ENCODE peak calls at places on chromosomes 16 and 17, in ten cellular contexts. One of them, this sample, is unnamed.
A peak's percentile ranks its signal among the peaks of the same experiment; 100 is the strongest.

GRCh38 chr17:45316271-45317112 is at the start of gene MAP3K14:
- DNase-seq in NCI-H146: peak; percentile 82
- DNase-seq in HEK293T: peak; percentile 56
- DNase-seq in activated naive CD8-positive, alpha-beta T cell treated with anti-CD3 and anti-CD28 coated beads, Interleukin-2, amount 50 U/mL, for 16 hours: peak; percentile 8
- DNase-seq in stimulated activated naive B cell treated with anti-CD40 and anti-IgM and Interleukin-4, amounts not matched to agents 10 μg/mL and 1 μg/mL and 100 μg/mL, for 72 hours: peak; percentile 52
- DNase-seq in choroid plexus epithelial cell: peak; percentile 74
- DNase-seq in ACHN: peak; percentile 64
- DNase-seq in GM12892: peak; percentile 53
- DNase-seq in activated naive CD4-positive, alpha-beta T cell: peak; percentile 52
- DNase-seq in T-helper 9 cell: peak; percentile 56
- DNase-seq in this sample: peak; percentile 92

GRCh38 chr16:30710971-30711370 is 12.0 kb downstream of the SRCAP start:
- DNase-seq in GM12892: no peak
- DNase-seq in ACHN: no peak
- DNase-seq in choroid plexus epithelial cell: no peak
- DNase-seq in activated naive CD4-positive, alpha-beta T cell: no peak
- DNase-seq in T-helper 9 cell: no peak
- DNase-seq in stimulated activated naive B cell treated with anti-CD40 and anti-IgM and Interleukin-4, amounts not matched to agents 10 μg/mL and 1 μg/mL and 100 μg/mL, for 72 hours: no peak
- DNase-seq in NCI-H146: no peak
- DNase-seq in activated naive CD8-positive, alpha-beta T cell treated with anti-CD3 and anti-CD28 coated beads, Interleukin-2, amount 50 U/mL, for 16 hours: no peak
- DNase-seq in HEK293T: no peak
- DNase-seq in this sample: no peak

GRCh38 chr17:13671771-13672170 is 70.0 kb upstream of the HS3ST3A1 start:
- DNase-seq in GM12892: no peak
- DNase-seq in ACHN: no peak
- DNase-seq in choroid plexus epithelial cell: peak; percentile 51
- DNase-seq in NCI-H146: no peak
- DNase-seq in HEK293T: no peak
- DNase-seq in T-helper 9 cell: no peak
- DNase-seq in activated naive CD4-positive, alpha-beta T cell: no peak
- DNase-seq in stimulated activated naive B cell treated with anti-CD40 and anti-IgM and Interleukin-4, amounts not matched to agents 10 μg/mL and 1 μg/mL and 100 μg/mL, for 72 hours: no peak
- DNase-seq in activated naive CD8-positive, alpha-beta T cell treated with anti-CD3 and anti-CD28 coated beads, Interleukin-2, amount 50 U/mL, for 16 hours: no peak
- DNase-seq in this sample: no peak

GRCh38 chr16:88461291-88462269 is 8.5 kb downstream of the ZFPM1 start:
- DNase-seq in ACHN: no peak
- DNase-seq in stimulated activated naive B cell treated with anti-CD40 and anti-IgM and Interleukin-4, amounts not matched to agents 10 μg/mL and 1 μg/mL and 100 μg/mL, for 72 hours: no peak
- DNase-seq in activated naive CD4-positive, alpha-beta T cell: no peak
- DNase-seq in choroid plexus epithelial cell: peak; percentile 76
- DNase-seq in GM12892: no peak
- DNase-seq in activated naive CD8-positive, alpha-beta T cell treated with anti-CD3 and anti-CD28 coated beads, Interleukin-2, amount 50 U/mL, for 16 hours: no peak
- DNase-seq in HEK293T: peak; percentile 35
- DNase-seq in T-helper 9 cell: no peak
- DNase-seq in NCI-H146: peak; percentile 33
- DNase-seq in this sample: peak; percentile 69

GRCh38 chr16:76385831-76386230 is 108.6 kb downstream of the CNTNAP4 start:
- DNase-seq in T-helper 9 cell: no peak
- DNase-seq in choroid plexus epithelial cell: no peak
- DNase-seq in stimulated activated naive B cell treated with anti-CD40 and anti-IgM and Interleukin-4, amounts not matched to agents 10 μg/mL and 1 μg/mL and 100 μg/mL, for 72 hours: no peak
- DNase-seq in activated naive CD8-positive, alpha-beta T cell treated with anti-CD3 and anti-CD28 coated beads, Interleukin-2, amount 50 U/mL, for 16 hours: no peak
- DNase-seq in HEK293T: no peak
- DNase-seq in activated naive CD4-positive, alpha-beta T cell: no peak
- DNase-seq in GM12892: no peak
- DNase-seq in ACHN: no peak
- DNase-seq in NCI-H146: no peak
- DNase-seq in this sample: no peak

GRCh38 chr17:82235775-82236141 is 6.9 kb downstream of the SLC16A3 start:
- DNase-seq in activated naive CD8-positive, alpha-beta T cell treated with anti-CD3 and anti-CD28 coated beads, Interleukin-2, amount 50 U/mL, for 16 hours: no peak
- DNase-seq in ACHN: peak; percentile 27
- DNase-seq in T-helper 9 cell: no peak
- DNase-seq in stimulated activated naive B cell treated with anti-CD40 and anti-IgM and Interleukin-4, amounts not matched to agents 10 μg/mL and 1 μg/mL and 100 μg/mL, for 72 hours: no peak
- DNase-seq in choroid plexus epithelial cell: no peak
- DNase-seq in NCI-H146: no peak
- DNase-seq in activated naive CD4-positive, alpha-beta T cell: no peak
- DNase-seq in HEK293T: no peak
- DNase-seq in GM12892: no peak
- DNase-seq in this sample: peak; percentile 63

GRCh38 chr17:81390029-81390428 is 5.2 kb upstream of the BAHCC1 start:
- DNase-seq in choroid plexus epithelial cell: no peak
- DNase-seq in HEK293T: no peak
- DNase-seq in T-helper 9 cell: no peak
- DNase-seq in ACHN: no peak
- DNase-seq in GM12892: no peak
- DNase-seq in activated naive CD4-positive, alpha-beta T cell: no peak
- DNase-seq in NCI-H146: no peak
- DNase-seq in stimulated activated naive B cell treated with anti-CD40 and anti-IgM and Interleukin-4, amounts not matched to agents 10 μg/mL and 1 μg/mL and 100 μg/mL, for 72 hours: no peak
- DNase-seq in activated naive CD8-positive, alpha-beta T cell treated with anti-CD3 and anti-CD28 coated beads, Interleukin-2, amount 50 U/mL, for 16 hours: no peak
- DNase-seq in this sample: no peak

GRCh38 chr16:2404099-2404498 is 25.1 kb upstream of the CCNF start:
- DNase-seq in stimulated activated naive B cell treated with anti-CD40 and anti-IgM and Interleukin-4, amounts not matched to agents 10 μg/mL and 1 μg/mL and 100 μg/mL, for 72 hours: no peak
- DNase-seq in GM12892: no peak
- DNase-seq in T-helper 9 cell: no peak
- DNase-seq in choroid plexus epithelial cell: no peak
- DNase-seq in HEK293T: no peak
- DNase-seq in activated naive CD8-positive, alpha-beta T cell treated with anti-CD3 and anti-CD28 coated beads, Interleukin-2, amount 50 U/mL, for 16 hours: no peak
- DNase-seq in NCI-H146: no peak
- DNase-seq in ACHN: no peak
- DNase-seq in activated naive CD4-positive, alpha-beta T cell: no peak
- DNase-seq in this sample: no peak

GRCh38 chr16:381788-382717 is at the start of gene PGAP6:
- DNase-seq in ACHN: peak; percentile 76
- DNase-seq in GM12892: peak; percentile 91
- DNase-seq in T-helper 9 cell: peak; percentile 70
- DNase-seq in activated naive CD4-positive, alpha-beta T cell: peak; percentile 45
- DNase-seq in stimulated activated naive B cell treated with anti-CD40 and anti-IgM and Interleukin-4, amounts not matched to agents 10 μg/mL and 1 μg/mL and 100 μg/mL, for 72 hours: peak; percentile 57
- DNase-seq in activated naive CD8-positive, alpha-beta T cell treated with anti-CD3 and anti-CD28 coated beads, Interleukin-2, amount 50 U/mL, for 16 hours: peak; percentile 28
- DNase-seq in NCI-H146: peak; percentile 74
- DNase-seq in HEK293T: peak; percentile 86
- DNase-seq in choroid plexus epithelial cell: no peak
- DNase-seq in this sample: peak; percentile 89

This sample was measured in hepatocyte.